ENCODE peak calls at places on chromosomes 4 and X, in nine cellular contexts. P, Y, M, N, X, K, V, S and B are unnamed samples.

GRCh38 chr4:1379351-1379781 is 26.9 kb downstream of the NKX1-1 start:
- DNase-seq in P (peak), Y (no peak), M (no peak), N (no peak), X (no peak), K (no peak), V (no peak), S (no peak), B (no peak)

GRCh38 chr4:739569-739968 is 33.9 kb downstream of the PCGF3 start:
- DNase-seq in P (no peak), Y (no peak), M (no peak), N (no peak), X (no peak), K (no peak), V (no peak), S (no peak), B (no peak)

GRCh38 chr4:663046-663437 is 11.0 kb downstream of the ATP5ME start:
- DNase-seq in P (peak), Y (no peak), M (no peak), N (no peak), X (no peak), K (no peak), V (no peak), S (no peak), B (no peak)

GRCh38 chr4:113434247-113434587 is 327.3 kb downstream of the CAMK2D start:
- DNase-seq in P (no peak), Y (no peak), M (no peak), N (no peak), X (no peak), K (no peak), V (peak), S (no peak), B (no peak)

GRCh38 chr4:169724251-169724650 is 33.5 kb downstream of the HPF1 start:
- DNase-seq in P (no peak), Y (no peak), M (no peak), N (no peak), X (no peak), K (no peak), V (peak), S (no peak), B (no peak)

GRCh38 chrX:13742397-13743176 is 8.0 kb downstream of the OFD1 start:
- DNase-seq in P (no peak), Y (no peak), M (no peak), N (no peak), X (no peak), K (peak), V (peak), S (no peak), B (no peak)

GRCh38 chr4:1338752-1339414 is 8.1 kb upstream of the UVSSA start:
- DNase-seq in P (no peak), Y (no peak), M (no peak), N (no peak), X (no peak), K (no peak), V (no peak), S (no peak), B (no peak)

GRCh38 chr4:135244605-135245146 is 1043.1 kb upstream of the PABPC4L start:
- DNase-seq in P (no peak), Y (no peak), M (no peak), N (no peak), X (no peak), K (no peak), V (peak), S (no peak), B (no peak)

GRCh38 chrX:123188081-123188480 is 4.0 kb downstream of the GRIA3 start:
- DNase-seq in P (no peak), Y (no peak), M (no peak), N (no peak), X (no peak), K (no peak), V (no peak), S (no peak), B (no peak)

GRCh38 chrX:101550825-101551767 is 749 bp downstream of the ARMCX1 start:
- DNase-seq in P (peak), Y (peak), M (peak), N (peak), X (peak), K (no peak), V (peak), S (no peak), B (peak)

GRCh38 chr4:111800551-111800950 is 344.7 kb upstream of the FAM241A start:
- DNase-seq in P (no peak), Y (no peak), M (no peak), N (no peak), X (no peak), K (no peak), V (no peak), S (no peak), B (no peak)

GRCh38 chrX:10025742-10026493 is 58.8 kb downstream of the CLDN34 start:
- DNase-seq in P (no peak), Y (no peak), M (no peak), N (no peak), X (no peak), K (no peak), V (no peak), S (no peak), B (no peak)

GRCh38 chrX:77785400-77785745 is 643 bp downstream of the ATRX start:
- DNase-seq in P (no peak), Y (peak), M (peak), N (no peak), X (no peak), K (no peak), V (peak), S (no peak), B (no peak)

GRCh38 chr4:73729534-73730165 is 10.7 kb upstream of the CXCL8 start:
- DNase-seq in P (peak), Y (peak), M (peak), N (peak), X (peak), K (peak), V (peak), S (peak), B (peak)

GRCh38 chr4:82913305-82913704 is 12.8 kb downstream of the THAP9 start:
- DNase-seq in P (no peak), Y (no peak), M (no peak), N (no peak), X (no peak), K (no peak), V (no peak), S (no peak), B (no peak)

GRCh38 chrX:129980540-129981206 is 1.8 kb upstream of the BCORL1 start:
- DNase-seq in P (peak), Y (peak), M (peak), N (peak), X (peak), K (no peak), V (peak), S (no peak), B (no peak)

GRCh38 chrX:23052324-23052723 is 52.6 kb downstream of the DDX53 start:
- DNase-seq in P (no peak), Y (no peak), M (no peak), N (no peak), X (no peak), K (no peak), V (peak), S (no peak), B (no peak)

GRCh38 chr4:48518143-48518542 is 28.1 kb downstream of the ZAR1 start:
- DNase-seq in P (no peak), Y (no peak), M (no peak), N (no peak), X (no peak), K (no peak), V (no peak), S (no peak), B (no peak)

GRCh38 chr4:183424109-183424751 is 20.2 kb upstream of the CDKN2AIP start:
- DNase-seq in P (no peak), Y (no peak), M (no peak), N (no peak), X (no peak), K (no peak), V (no peak), S (no peak), B (no peak)